ENCODE peak calls at places on chromosomes 1 and 21, in six cellular contexts. E is hippocampal formation, B is ureter, T is T follicular helper cell, Y is M059J, U is mesendoderm. K is an unnamed sample.

GRCh38 chr1:243482237-243483022 is 226.6 kb downstream of the SDCCAG8 start:
- DNase-seq in B (no peak), Y (peak; percentile 20), U (peak; percentile 92), T (no peak), E (no peak), K (peak; percentile 58)

GRCh38 chr1:110708968-110709367 is 34.2 kb upstream of the KCNA3 start:
- DNase-seq in U (peak; percentile 23), T (no peak), B (no peak), Y (no peak), E (no peak), K (no peak)

GRCh38 chr1:38644092-38644491 is 215.5 kb downstream of the RRAGC start:
- DNase-seq in T (no peak), E (no peak), Y (no peak), U (no peak), B (no peak), K (no peak)

GRCh38 chr1:150151291-150152181 is 1.8 kb downstream of the PLEKHO1 start:
- DNase-seq in Y (no peak), T (peak; percentile 48), E (no peak), B (peak; percentile 63), U (no peak), K (no peak)

GRCh38 chr1:19363526-19364152 is 51.5 kb downstream of the SLC66A1 start:
- DNase-seq in Y (no peak), U (peak; percentile 77), T (no peak), E (no peak), B (no peak), K (no peak)

GRCh38 chr1:12600880-12601633 is 17.0 kb downstream of the DHRS3 start:
- DNase-seq in E (no peak), B (no peak), T (peak; percentile 54), Y (peak; percentile 60), U (peak; percentile 79), K (peak; percentile 75)

GRCh38 chr1:22749919-22750670 is 39.5 kb downstream of the EPHB2 start:
- DNase-seq in B (peak; percentile 63), Y (peak; percentile 96), T (no peak), E (peak; percentile 15), U (peak; percentile 81), K (peak; percentile 57)

GRCh38 chr1:99808391-99809115 is 41.6 kb upstream of the AGL start:
- DNase-seq in Y (peak; percentile 90), B (peak; percentile 64), E (peak; percentile 87), T (no peak), U (peak; percentile 93), K (peak; percentile 87)

GRCh38 chr1:49106438-49106837 is 329.7 kb upstream of the BEND5 start:
- DNase-seq in B (no peak), E (no peak), Y (no peak), T (no peak), U (no peak), K (no peak)

GRCh38 chr1:21261551-21262281 is 28.5 kb downstream of the ECE1 start:
- DNase-seq in U (peak; percentile 82), Y (peak; percentile 98), T (no peak), B (peak; percentile 85), E (no peak), K (no peak)

GRCh38 chr21:26820473-26820872 is 24.7 kb downstream of the ADAMTS1 start:
- DNase-seq in T (no peak), Y (no peak), U (no peak), E (no peak), B (no peak), K (no peak)

GRCh38 chr1:24933468-24933867 is 3.4 kb upstream of the RUNX3 start:
- DNase-seq in B (no peak), Y (no peak), U (peak; percentile 39), T (no peak), E (no peak), K (no peak)

GRCh38 chr1:31934251-31934650 is 3.9 kb downstream of the PTP4A2 start:
- DNase-seq in T (no peak), Y (no peak), B (no peak), U (no peak), E (no peak), K (no peak)

GRCh38 chr1:222627232-222627631 is 9.3 kb downstream of the MIA3 start:
- DNase-seq in U (no peak), E (no peak), B (no peak), Y (peak; percentile 32), T (no peak), K (no peak)

GRCh38 chr1:234781241-234782056 is 171.5 kb upstream of the IRF2BP2 start:
- DNase-seq in E (no peak), Y (peak; percentile 28), B (peak; percentile 53), T (no peak), U (no peak), K (peak; percentile 13)

GRCh38 chr1:167332503-167332902 is 111.8 kb downstream of the POU2F1 start:
- DNase-seq in T (no peak), Y (no peak), B (no peak), E (no peak), U (no peak), K (no peak)

GRCh38 chr21:21688877-21689276 is 690.7 kb downstream of the NCAM2 start:
- DNase-seq in E (no peak), B (no peak), Y (peak; percentile 50), U (peak; percentile 60), T (no peak), K (peak; percentile 67)

GRCh38 chr21:41564871-41565281 is 56.9 kb upstream of the TMPRSS2 start:
- DNase-seq in T (no peak), B (peak; percentile 77), Y (peak; percentile 89), E (no peak), U (no peak), K (no peak)

GRCh38 chr1:108712605-108713150 is at the start of gene FNDC7:
- DNase-seq in U (peak; percentile 82), Y (no peak), B (no peak), E (no peak), T (no peak), K (peak; percentile 51)